ENCODE peak calls at places on chromosomes 2 and 18, in four cellular contexts. One of them, this sample, is unnamed.

GRCh38 chr2:42025151-42025582 is 22.7 kb upstream of the PKDCC start:
- DNase-seq in epithelial cell of prostate: no peak
- DNase-seq in lung: no peak
- DNase-seq in progenitor cell of endocrine pancreas: no peak
- DNase-seq in this sample: no peak

GRCh38 chr18:52657063-52657462 is 317.1 kb downstream of the DCC start:
- DNase-seq in epithelial cell of prostate: no peak
- DNase-seq in lung: no peak
- DNase-seq in progenitor cell of endocrine pancreas: no peak
- DNase-seq in this sample: no peak

GRCh38 chr2:229586746-229587705 is 127.3 kb downstream of the DNER start:
- DNase-seq in epithelial cell of prostate: peak; percentile 60
- DNase-seq in lung: peak; percentile 78
- DNase-seq in progenitor cell of endocrine pancreas: peak; percentile 74
- DNase-seq in this sample: peak; percentile 73

GRCh38 chr2:75844651-75845050 is 133.9 kb upstream of the GCFC2 start:
- DNase-seq in epithelial cell of prostate: no peak
- DNase-seq in lung: no peak
- DNase-seq in progenitor cell of endocrine pancreas: no peak
- DNase-seq in this sample: no peak

GRCh38 chr2:19140463-19141208 is 217.8 kb downstream of the OSR1 start:
- DNase-seq in epithelial cell of prostate: peak; percentile 73
- DNase-seq in lung: peak; percentile 69
- DNase-seq in progenitor cell of endocrine pancreas: no peak
- DNase-seq in this sample: no peak

GRCh38 chr18:59484796-59485328 is 125.8 kb upstream of the LMAN1 start:
- DNase-seq in epithelial cell of prostate: no peak
- DNase-seq in lung: no peak
- DNase-seq in progenitor cell of endocrine pancreas: no peak
- DNase-seq in this sample: no peak

GRCh38 chr2:20925265-20925889 is 102.5 kb upstream of the LDAH start:
- DNase-seq in epithelial cell of prostate: no peak
- DNase-seq in lung: no peak
- DNase-seq in progenitor cell of endocrine pancreas: peak; percentile 60
- DNase-seq in this sample: no peak

GRCh38 chr2:45533771-45534170 is 77.3 kb downstream of the SRBD1 start:
- DNase-seq in epithelial cell of prostate: no peak
- DNase-seq in lung: no peak
- DNase-seq in progenitor cell of endocrine pancreas: no peak
- DNase-seq in this sample: no peak

GRCh38 chr18:37270046-37270665 is 295.4 kb downstream of the CELF4 start:
- DNase-seq in epithelial cell of prostate: no peak
- DNase-seq in lung: peak; percentile 36
- DNase-seq in progenitor cell of endocrine pancreas: peak; percentile 60
- DNase-seq in this sample: peak; percentile 67

GRCh38 chr2:7745369-7745768 is 828.2 kb downstream of the RNF144A start:
- DNase-seq in epithelial cell of prostate: no peak
- DNase-seq in lung: no peak
- DNase-seq in progenitor cell of endocrine pancreas: no peak
- DNase-seq in this sample: no peak

GRCh38 chr18:2569338-2570207 is 1.7 kb downstream of the METTL4 start:
- DNase-seq in epithelial cell of prostate: no peak
- DNase-seq in lung: no peak
- DNase-seq in progenitor cell of endocrine pancreas: no peak
- DNase-seq in this sample: no peak

GRCh38 chr2:80489718-80490117 is 185.2 kb upstream of the LRRTM1 start:
- DNase-seq in epithelial cell of prostate: peak; percentile 51
- DNase-seq in lung: no peak
- DNase-seq in progenitor cell of endocrine pancreas: no peak
- DNase-seq in this sample: no peak